ENCODE peak calls at places on chromosomes 4 and X, in eight cellular contexts. One of them, this sample, is unnamed.

GRCh38 chrX:1535241-1536041 is 1.5 kb downstream of the P2RY8 start:
- DNase-seq in T-helper 2 cell: peak; percentile 76
- DNase-seq in M059J: no peak
- DNase-seq in NCI-H774: no peak
- DNase-seq in COR-L47: no peak
- DNase-seq in fibroblast of lung: no peak
- DNase-seq in left ventricle myocardium inferior: no peak
- DNase-seq in epithelial cell of esophagus: no peak
- DNase-seq in this sample: no peak

GRCh38 chrX:70482300-70482699 is 37.7 kb downstream of the DLG3 start:
- DNase-seq in T-helper 2 cell: no peak
- DNase-seq in M059J: no peak
- DNase-seq in NCI-H774: no peak
- DNase-seq in COR-L47: no peak
- DNase-seq in fibroblast of lung: no peak
- DNase-seq in left ventricle myocardium inferior: no peak
- DNase-seq in epithelial cell of esophagus: no peak
- DNase-seq in this sample: no peak

GRCh38 chr4:117135634-117136354 is 50.4 kb upstream of the TRAM1L1 start:
- DNase-seq in T-helper 2 cell: no peak
- DNase-seq in M059J: no peak
- DNase-seq in NCI-H774: no peak
- DNase-seq in COR-L47: no peak
- DNase-seq in fibroblast of lung: peak; percentile 8
- DNase-seq in left ventricle myocardium inferior: no peak
- DNase-seq in epithelial cell of esophagus: peak; percentile 1
- DNase-seq in this sample: no peak

GRCh38 chr4:25953740-25954139 is 39.7 kb downstream of the SMIM20 start:
- DNase-seq in T-helper 2 cell: no peak
- DNase-seq in M059J: peak; percentile 48
- DNase-seq in NCI-H774: no peak
- DNase-seq in COR-L47: peak; percentile 28
- DNase-seq in fibroblast of lung: peak; percentile 64
- DNase-seq in left ventricle myocardium inferior: no peak
- DNase-seq in epithelial cell of esophagus: peak; percentile 77
- DNase-seq in this sample: peak; percentile 18

GRCh38 chr4:13984996-13985780 is 357.7 kb upstream of the BOD1L1 start:
- DNase-seq in T-helper 2 cell: no peak
- DNase-seq in M059J: peak; percentile 72
- DNase-seq in NCI-H774: no peak
- DNase-seq in COR-L47: no peak
- DNase-seq in fibroblast of lung: peak; percentile 92
- DNase-seq in left ventricle myocardium inferior: no peak
- DNase-seq in epithelial cell of esophagus: no peak
- DNase-seq in this sample: no peak

GRCh38 chr4:9970399-9971011 is 50.8 kb downstream of the SLC2A9 start:
- DNase-seq in T-helper 2 cell: no peak
- DNase-seq in M059J: no peak
- DNase-seq in NCI-H774: no peak
- DNase-seq in COR-L47: no peak
- DNase-seq in fibroblast of lung: no peak
- DNase-seq in left ventricle myocardium inferior: no peak
- DNase-seq in epithelial cell of esophagus: no peak
- DNase-seq in this sample: no peak

GRCh38 chr4:114598191-114599121 is at the start of gene UGT8:
- DNase-seq in T-helper 2 cell: peak; percentile 43
- DNase-seq in M059J: peak; percentile 32
- DNase-seq in NCI-H774: peak; percentile 67
- DNase-seq in COR-L47: peak; percentile 89
- DNase-seq in fibroblast of lung: peak; percentile 24
- DNase-seq in left ventricle myocardium inferior: peak; percentile 18
- DNase-seq in epithelial cell of esophagus: peak; percentile 29
- DNase-seq in this sample: no peak

GRCh38 chr4:26821677-26822503 is 38.8 kb upstream of the STIM2 start:
- DNase-seq in T-helper 2 cell: no peak
- DNase-seq in M059J: peak; percentile 27
- DNase-seq in NCI-H774: no peak
- DNase-seq in COR-L47: no peak
- DNase-seq in fibroblast of lung: no peak
- DNase-seq in left ventricle myocardium inferior: no peak
- DNase-seq in epithelial cell of esophagus: peak; percentile 15
- DNase-seq in this sample: no peak

GRCh38 chrX:8730812-8731578 is 942 bp downstream of the ANOS1 start:
- DNase-seq in T-helper 2 cell: no peak
- DNase-seq in M059J: no peak
- DNase-seq in NCI-H774: no peak
- DNase-seq in COR-L47: no peak
- DNase-seq in fibroblast of lung: no peak
- DNase-seq in left ventricle myocardium inferior: no peak
- DNase-seq in epithelial cell of esophagus: peak; percentile 9
- DNase-seq in this sample: no peak

GRCh38 chr4:185847352-185848078 is 35.5 kb upstream of the SORBS2 start:
- DNase-seq in T-helper 2 cell: no peak
- DNase-seq in M059J: no peak
- DNase-seq in NCI-H774: no peak
- DNase-seq in COR-L47: no peak
- DNase-seq in fibroblast of lung: peak; percentile 88
- DNase-seq in left ventricle myocardium inferior: peak; percentile 76
- DNase-seq in epithelial cell of esophagus: peak; percentile 95
- DNase-seq in this sample: peak; percentile 57

GRCh38 chrX:148537556-148538182 is 37.3 kb downstream of the AFF2 start:
- DNase-seq in T-helper 2 cell: no peak
- DNase-seq in M059J: no peak
- DNase-seq in NCI-H774: no peak
- DNase-seq in COR-L47: no peak
- DNase-seq in fibroblast of lung: no peak
- DNase-seq in left ventricle myocardium inferior: no peak
- DNase-seq in epithelial cell of esophagus: no peak
- DNase-seq in this sample: no peak

GRCh38 chr4:160403066-160403465 is 1300.2 kb downstream of the RAPGEF2 start:
- DNase-seq in T-helper 2 cell: no peak
- DNase-seq in M059J: no peak
- DNase-seq in NCI-H774: no peak
- DNase-seq in COR-L47: no peak
- DNase-seq in fibroblast of lung: no peak
- DNase-seq in left ventricle myocardium inferior: no peak
- DNase-seq in epithelial cell of esophagus: no peak
- DNase-seq in this sample: no peak

GRCh38 chr4:51885371-51885770 is 42.4 kb downstream of the DCUN1D4 start:
- DNase-seq in T-helper 2 cell: peak; percentile 29
- DNase-seq in M059J: peak; percentile 2
- DNase-seq in NCI-H774: no peak
- DNase-seq in COR-L47: no peak
- DNase-seq in fibroblast of lung: peak; percentile 32
- DNase-seq in left ventricle myocardium inferior: no peak
- DNase-seq in epithelial cell of esophagus: peak; percentile 49
- DNase-seq in this sample: no peak

GRCh38 chrX:68550193-68550592 is 51.3 kb downstream of the YIPF6 start:
- DNase-seq in T-helper 2 cell: no peak
- DNase-seq in M059J: no peak
- DNase-seq in NCI-H774: no peak
- DNase-seq in COR-L47: no peak
- DNase-seq in fibroblast of lung: no peak
- DNase-seq in left ventricle myocardium inferior: no peak
- DNase-seq in epithelial cell of esophagus: peak; percentile 74
- DNase-seq in this sample: peak; percentile 12

GRCh38 chr4:53804719-53805118 is 213.4 kb upstream of the LNX1 start:
- DNase-seq in T-helper 2 cell: peak; percentile 27
- DNase-seq in M059J: peak; percentile 10
- DNase-seq in NCI-H774: peak; percentile 11
- DNase-seq in COR-L47: peak; percentile 54
- DNase-seq in fibroblast of lung: no peak
- DNase-seq in left ventricle myocardium inferior: no peak
- DNase-seq in epithelial cell of esophagus: peak; percentile 63
- DNase-seq in this sample: no peak

GRCh38 chr4:182144621-182145359 is 98.4 kb upstream of the TENM3 start:
- DNase-seq in T-helper 2 cell: peak; percentile 29
- DNase-seq in M059J: peak; percentile 42
- DNase-seq in NCI-H774: no peak
- DNase-seq in COR-L47: peak; percentile 65
- DNase-seq in fibroblast of lung: no peak
- DNase-seq in left ventricle myocardium inferior: no peak
- DNase-seq in epithelial cell of esophagus: peak; percentile 27
- DNase-seq in this sample: no peak

GRCh38 chrX:23634181-23634580 is 33.1 kb upstream of the PRDX4 start:
- DNase-seq in T-helper 2 cell: no peak
- DNase-seq in M059J: peak; percentile 9
- DNase-seq in NCI-H774: no peak
- DNase-seq in COR-L47: no peak
- DNase-seq in fibroblast of lung: no peak
- DNase-seq in left ventricle myocardium inferior: no peak
- DNase-seq in epithelial cell of esophagus: peak; percentile 2
- DNase-seq in this sample: no peak

GRCh38 chrX:138908577-138908976 is 197.1 kb upstream of the FGF13 start:
- DNase-seq in T-helper 2 cell: no peak
- DNase-seq in M059J: no peak
- DNase-seq in NCI-H774: no peak
- DNase-seq in COR-L47: no peak
- DNase-seq in fibroblast of lung: no peak
- DNase-seq in left ventricle myocardium inferior: no peak
- DNase-seq in epithelial cell of esophagus: peak; percentile 72
- DNase-seq in this sample: no peak

GRCh38 chrX:16585486-16586370 is 64.2 kb upstream of the S100G start:
- DNase-seq in T-helper 2 cell: no peak
- DNase-seq in M059J: peak; percentile 32
- DNase-seq in NCI-H774: no peak
- DNase-seq in COR-L47: no peak
- DNase-seq in fibroblast of lung: peak; percentile 12
- DNase-seq in left ventricle myocardium inferior: no peak
- DNase-seq in epithelial cell of esophagus: no peak
- DNase-seq in this sample: no peak

GRCh38 chr4:120994521-120994920 is 72.0 kb upstream of the PRDM5 start:
- DNase-seq in T-helper 2 cell: no peak
- DNase-seq in M059J: no peak
- DNase-seq in NCI-H774: no peak
- DNase-seq in COR-L47: no peak
- DNase-seq in fibroblast of lung: no peak
- DNase-seq in left ventricle myocardium inferior: no peak
- DNase-seq in epithelial cell of esophagus: no peak
- DNase-seq in this sample: no peak

GRCh38 chrX:108945883-108946523 is 209.6 kb upstream of the IRS4 start:
- DNase-seq in T-helper 2 cell: no peak
- DNase-seq in M059J: no peak
- DNase-seq in NCI-H774: no peak
- DNase-seq in COR-L47: no peak
- DNase-seq in fibroblast of lung: no peak
- DNase-seq in left ventricle myocardium inferior: no peak
- DNase-seq in epithelial cell of esophagus: peak; percentile 14
- DNase-seq in this sample: no peak

GRCh38 chr4:113383111-113383785 is 333.8 kb downstream of the ANK2 start:
- DNase-seq in T-helper 2 cell: no peak
- DNase-seq in M059J: peak; percentile 84
- DNase-seq in NCI-H774: no peak
- DNase-seq in COR-L47: no peak
- DNase-seq in fibroblast of lung: peak; percentile 83
- DNase-seq in left ventricle myocardium inferior: no peak
- DNase-seq in epithelial cell of esophagus: no peak
- DNase-seq in this sample: no peak

GRCh38 chrX:29662759-29663503 is 552.4 kb upstream of the MAGEB2 start:
- DNase-seq in T-helper 2 cell: no peak
- DNase-seq in M059J: peak; percentile 99
- DNase-seq in NCI-H774: no peak
- DNase-seq in COR-L47: no peak
- DNase-seq in fibroblast of lung: peak; percentile 97
- DNase-seq in left ventricle myocardium inferior: no peak
- DNase-seq in epithelial cell of esophagus: peak; percentile 92
- DNase-seq in this sample: peak; percentile 85

GRCh38 chr4:126071346-126072333 is 756.9 kb downstream of the FAT4 start:
- DNase-seq in T-helper 2 cell: no peak
- DNase-seq in M059J: peak; percentile 44
- DNase-seq in NCI-H774: peak; percentile 52
- DNase-seq in COR-L47: peak; percentile 80
- DNase-seq in fibroblast of lung: peak; percentile 91
- DNase-seq in left ventricle myocardium inferior: no peak
- DNase-seq in epithelial cell of esophagus: peak; percentile 27
- DNase-seq in this sample: no peak

GRCh38 chrX:8987672-8988250 is 46.2 kb downstream of the FAM9B start:
- DNase-seq in T-helper 2 cell: peak; percentile 62
- DNase-seq in M059J: no peak
- DNase-seq in NCI-H774: no peak
- DNase-seq in COR-L47: no peak
- DNase-seq in fibroblast of lung: no peak
- DNase-seq in left ventricle myocardium inferior: no peak
- DNase-seq in epithelial cell of esophagus: peak; percentile 2
- DNase-seq in this sample: no peak

GRCh38 chrX:28920141-28920540 is 332.9 kb downstream of the IL1RAPL1 start:
- DNase-seq in T-helper 2 cell: no peak
- DNase-seq in M059J: no peak
- DNase-seq in NCI-H774: no peak
- DNase-seq in COR-L47: no peak
- DNase-seq in fibroblast of lung: no peak
- DNase-seq in left ventricle myocardium inferior: no peak
- DNase-seq in epithelial cell of esophagus: no peak
- DNase-seq in this sample: no peak

This sample was measured in epithelial cell of prostate.